ENCODE peak calls at places on chromosomes 11 and 22, in seven cellular contexts. Z is epithelial cell of esophagus; B is activated T-helper 9 cell treated with anti-CD3 and anti-CD28 coated beads, Interleukin-2, amount 50 U/mL, for 16 hours; O is aorta; P is activated CD8-positive, alpha-beta memory T cell treated with anti-CD3 and anti-CD28 coated beads, Interleukin-2, amount 10 ng/mL, durations not matched to agents 7 days and 5 days; T is pancreas; C is AG08395. J is an unnamed sample.

GRCh38 chr11:86742436-86742805 is 57.9 kb upstream of the PRSS23 start:
- DNase-seq in Z (no peak), B (no peak), O (no peak), P (no peak), T (no peak), C (no peak), J (no peak)

GRCh38 chr11:106523921-106524320 is 446.5 kb downstream of the AASDHPPT start:
- DNase-seq in Z (no peak), B (no peak), O (no peak), P (no peak), T (no peak), C (no peak), J (no peak)

GRCh38 chr22:50627452-50627913 is 469 bp downstream of the ARSA start:
- DNase-seq in Z (peak; percentile 23), B (no peak), O (no peak), P (peak; percentile 60), T (no peak), C (no peak), J (no peak)

GRCh38 chr22:25627271-25627848 is 62.9 kb downstream of the GRK3 start:
- DNase-seq in Z (peak; percentile 15), B (no peak), O (no peak), P (no peak), T (no peak), C (no peak), J (no peak)

GRCh38 chr22:44131412-44131811 is 49.3 kb upstream of the PARVG start:
- DNase-seq in Z (no peak), B (no peak), O (no peak), P (no peak), T (no peak), C (no peak), J (no peak)

GRCh38 chr22:45446216-45446615 is 32.7 kb downstream of the RIBC2 start:
- DNase-seq in Z (no peak), B (no peak), O (no peak), P (no peak), T (no peak), C (peak; percentile 44), J (peak; percentile 82)

GRCh38 chr11:122754553-122755322 is 83.6 kb upstream of the CRTAM start:
- DNase-seq in Z (no peak), B (no peak), O (no peak), P (peak; percentile 69), T (no peak), C (no peak), J (no peak)

GRCh38 chr11:123356539-123356938 is 73.5 kb upstream of the GRAMD1B start:
- DNase-seq in Z (no peak), B (no peak), O (no peak), P (no peak), T (no peak), C (no peak), J (peak; percentile 31)

GRCh38 chr11:30128269-30128932 is 102.4 kb upstream of the FSHB start:
- DNase-seq in Z (peak; percentile 64), B (no peak), O (no peak), P (no peak), T (no peak), C (peak; percentile 70), J (peak; percentile 36)

GRCh38 chr22:31912402-31912733 is 32.0 kb upstream of the YWHAH start:
- DNase-seq in Z (no peak), B (no peak), O (no peak), P (no peak), T (no peak), C (peak; percentile 29), J (no peak)

GRCh38 chr11:114571712-114572111 is 12.0 kb upstream of the NXPE1 start:
- DNase-seq in Z (no peak), B (no peak), O (no peak), P (no peak), T (no peak), C (no peak), J (no peak)

J was measured in trophoblast cell.